ENCODE peak calls at places on chromosomes 11 and 22, in ten cellular contexts. Z is A549; I is brain microvascular endothelial cell; O is keratinocyte; N is upper lobe of right lung; B is body of pancreas; J is transverse colon; D is HCT116; U is pancreas; Q is CD4-positive, alpha-beta T cell. Y is an unnamed sample.

GRCh38 chr22:31092161-31092560 is 11.0 kb downstream of the SMTN start:
- DNase-seq in Z (no peak), I (no peak), O (no peak), N (no peak), B (no peak), J (no peak), D (no peak), U (no peak), Q (no peak), Y (no peak)

GRCh38 chr11:88068848-88069554 is 106.2 kb downstream of the RAB38 start:
- DNase-seq in Z (no peak), I (no peak), O (no peak), N (no peak), B (no peak), J (no peak), D (no peak), U (no peak), Q (no peak), Y (no peak)

GRCh38 chr11:119910056-119910455 is 181.1 kb upstream of the NECTIN1 start:
- DNase-seq in Z (no peak), I (no peak), O (no peak), N (no peak), B (no peak), J (peak), D (no peak), U (no peak), Q (no peak), Y (no peak)

GRCh38 chr22:48098243-48098935 is 1335.9 kb downstream of the TBC1D22A start:
- DNase-seq in Z (no peak), I (no peak), O (no peak), N (no peak), B (no peak), J (no peak), D (no peak), U (no peak), Q (no peak), Y (no peak)

GRCh38 chr11:34480339-34480738 is 33.3 kb downstream of the ELF5 start:
- DNase-seq in Z (no peak), I (peak), O (no peak), N (no peak), B (no peak), J (no peak), D (no peak), U (no peak), Q (no peak), Y (no peak)

GRCh38 chr11:127651888-127652221 is 651.3 kb upstream of the KIRREL3 start:
- DNase-seq in Z (no peak), I (peak), O (no peak), N (no peak), B (no peak), J (no peak), D (no peak), U (no peak), Q (no peak), Y (no peak)

GRCh38 chr22:17910561-17911311 is 113.6 kb downstream of the MICAL3 start:
- DNase-seq in Z (peak), I (peak), O (no peak), N (no peak), B (peak), J (peak), D (no peak), U (peak), Q (no peak), Y (peak)

GRCh38 chr11:64604458-64605247 is 13.6 kb downstream of the SLC22A12 start:
- DNase-seq in Z (no peak), I (no peak), O (no peak), N (no peak), B (no peak), J (no peak), D (no peak), U (no peak), Q (no peak), Y (no peak)

GRCh38 chr22:19106886-19107729 is 15.1 kb downstream of the DGCR2 start:
- DNase-seq in Z (no peak), I (no peak), O (no peak), N (peak), B (no peak), J (no peak), D (no peak), U (no peak), Q (no peak), Y (no peak)

GRCh38 chr11:5983443-5983842 is 3.3 kb downstream of the OR52L1 start:
- DNase-seq in Z (no peak), I (no peak), O (no peak), N (no peak), B (no peak), J (no peak), D (no peak), U (no peak), Q (no peak), Y (no peak)

GRCh38 chr22:24938741-24939341 is 7.7 kb downstream of the LHFPL7 start:
- DNase-seq in Z (peak), I (no peak), O (no peak), N (no peak), B (peak), J (no peak), D (no peak), U (no peak), Q (no peak), Y (peak)

GRCh38 chr11:29251738-29252137 is 765.1 kb downstream of the KCNA4 start:
- DNase-seq in Z (no peak), I (no peak), O (no peak), N (no peak), B (no peak), J (no peak), D (no peak), U (no peak), Q (no peak), Y (no peak)

GRCh38 chr22:48589901-48590300 is 1237.8 kb downstream of the BRD1 start:
- DNase-seq in Z (no peak), I (no peak), O (no peak), N (no peak), B (no peak), J (no peak), D (no peak), U (no peak), Q (no peak), Y (no peak)

GRCh38 chr11:67274768-67275605 is 8.7 kb downstream of the GRK2 start:
- DNase-seq in Z (no peak), I (no peak), O (no peak), N (peak), B (peak), J (peak), D (no peak), U (peak), Q (no peak), Y (no peak)

GRCh38 chr11:69922015-69922595 is 102.9 kb upstream of the FGF3 start:
- DNase-seq in Z (no peak), I (no peak), O (no peak), N (peak), B (no peak), J (no peak), D (no peak), U (no peak), Q (no peak), Y (no peak)

GRCh38 chr11:74543991-74544390 is 48.4 kb upstream of the POLD3 start:
- DNase-seq in Z (peak), I (no peak), O (no peak), N (peak), B (peak), J (no peak), D (no peak), U (peak), Q (no peak), Y (no peak)

GRCh38 chr11:86955111-86955673 is at the start of gene FZD4:
- DNase-seq in Z (peak), I (peak), O (no peak), N (peak), B (peak), J (peak), D (peak), U (peak), Q (peak), Y (peak)

GRCh38 chr11:67507242-67507890 is 596 bp downstream of the CDK2AP2 start:
- DNase-seq in Z (peak), I (peak), O (peak), N (no peak), B (peak), J (peak), D (peak), U (peak), Q (peak), Y (peak)

DNA sequence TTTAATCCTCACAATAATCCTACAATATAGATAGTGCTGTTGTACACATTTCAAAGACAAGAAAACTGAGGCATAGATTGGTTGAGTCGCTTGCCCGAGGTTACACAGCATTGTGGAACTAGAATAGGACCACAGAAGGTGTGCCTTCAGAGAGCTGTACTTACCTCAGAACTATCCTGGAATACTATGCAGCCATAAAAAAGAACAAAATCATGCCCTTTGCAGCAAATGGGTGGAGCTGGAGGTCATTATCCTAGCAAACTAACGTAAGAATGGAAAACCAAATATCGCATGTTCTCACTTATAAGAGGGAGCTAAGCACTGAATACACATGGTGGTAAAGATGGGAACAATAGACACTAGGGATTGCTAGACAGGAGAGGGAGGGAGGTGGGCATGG is 15.7 kb upstream of the NAV2 start:
- DNase-seq in Z (no peak), I (no peak), O (no peak), N (no peak), B (no peak), J (no peak), D (no peak), U (no peak), Q (no peak), Y (no peak)
- H3K27ac ChIP-seq in Z (no peak), I (no peak), O (no peak), N (no peak), B (no peak), J (no peak), D (no peak), U (no peak), Q (no peak), Y (no peak)

GRCh38 chr11:117663826-117664225 is 133.2 kb downstream of the DSCAML1 start:
- DNase-seq in Z (no peak), I (no peak), O (no peak), N (no peak), B (no peak), J (no peak), D (no peak), U (no peak), Q (no peak), Y (no peak)

GRCh38 chr11:117664897-117665296 is 132.1 kb downstream of the DSCAML1 start:
- DNase-seq in Z (no peak), I (no peak), O (no peak), N (no peak), B (no peak), J (peak), D (no peak), U (no peak), Q (no peak), Y (no peak)

GRCh38 chr11:117663389-117663788 is 133.6 kb downstream of the DSCAML1 start:
- DNase-seq in Z (no peak), I (no peak), O (no peak), N (no peak), B (peak), J (no peak), D (no peak), U (no peak), Q (no peak), Y (no peak)

GRCh38 chr11:117662870-117663269 is 134.1 kb downstream of the DSCAML1 start:
- DNase-seq in Z (no peak), I (no peak), O (no peak), N (no peak), B (no peak), J (no peak), D (no peak), U (no peak), Q (no peak), Y (no peak)

GRCh38 chr11:117662255-117662654 is 134.8 kb downstream of the DSCAML1 start:
- DNase-seq in Z (no peak), I (no peak), O (no peak), N (no peak), B (no peak), J (no peak), D (no peak), U (no peak), Q (no peak), Y (no peak)
- H3K27ac ChIP-seq in Z (no peak), I (no peak), O (no peak), N (no peak), B (no peak), J (no peak), D (no peak), U (no peak), Q (no peak), Y (no peak)

DNA sequence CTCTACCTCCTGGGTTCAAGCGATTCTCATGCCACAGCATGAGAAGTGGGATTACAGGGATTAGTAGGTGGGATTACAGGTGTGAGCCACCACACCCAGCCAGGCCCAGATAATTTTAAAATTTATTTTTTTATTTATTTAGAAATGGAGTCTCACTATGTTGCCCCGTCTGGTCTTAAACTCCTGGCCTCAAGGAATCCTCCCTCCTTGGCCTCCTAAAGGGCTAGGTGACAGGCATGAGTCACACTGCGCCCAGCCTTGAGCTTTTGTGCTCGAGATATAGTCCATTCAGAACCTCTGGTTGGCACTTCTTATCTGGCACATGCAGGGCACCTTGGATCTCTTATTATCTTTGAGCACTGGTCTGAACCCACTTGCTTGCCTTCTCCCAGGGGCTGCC is 1.5 kb upstream of the SLC3A2 start:
- DNase-seq in Z (no peak), I (no peak), O (no peak), N (no peak), B (no peak), J (no peak), D (no peak), U (no peak), Q (no peak), Y (no peak)
- H3K27ac ChIP-seq in Z (peak), I (peak), O (peak), N (peak), B (peak), J (peak), D (peak), U (peak), Q (no peak), Y (peak)

GRCh38 chr11:9765320-9766101 is 101.6 kb downstream of the SWAP70 start:
- DNase-seq in Z (no peak), I (peak), O (no peak), N (no peak), B (peak), J (no peak), D (no peak), U (peak), Q (no peak), Y (peak)

GRCh38 chr11:9762531-9762930 is 98.7 kb downstream of the SWAP70 start:
- DNase-seq in Z (no peak), I (no peak), O (no peak), N (no peak), B (no peak), J (no peak), D (no peak), U (no peak), Q (no peak), Y (no peak)

GRCh38 chr11:9761441-9761945 is 97.6 kb downstream of the SWAP70 start:
- DNase-seq in Z (no peak), I (no peak), O (no peak), N (no peak), B (no peak), J (no peak), D (no peak), U (no peak), Q (no peak), Y (no peak)

GRCh38 chr11:9760180-9760550 is 96.3 kb downstream of the SWAP70 start:
- DNase-seq in Z (no peak), I (peak), O (no peak), N (peak), B (peak), J (peak), D (no peak), U (peak), Q (no peak), Y (peak)

GRCh38 chr11:9763301-9763700 is 99.4 kb downstream of the SWAP70 start:
- DNase-seq in Z (no peak), I (no peak), O (no peak), N (no peak), B (no peak), J (no peak), D (no peak), U (no peak), Q (no peak), Y (no peak)
- H3K27ac ChIP-seq in Z (peak), I (no peak), O (no peak), N (no peak), B (no peak), J (no peak), D (no peak), U (no peak), Q (no peak), Y (no peak)

DNA sequence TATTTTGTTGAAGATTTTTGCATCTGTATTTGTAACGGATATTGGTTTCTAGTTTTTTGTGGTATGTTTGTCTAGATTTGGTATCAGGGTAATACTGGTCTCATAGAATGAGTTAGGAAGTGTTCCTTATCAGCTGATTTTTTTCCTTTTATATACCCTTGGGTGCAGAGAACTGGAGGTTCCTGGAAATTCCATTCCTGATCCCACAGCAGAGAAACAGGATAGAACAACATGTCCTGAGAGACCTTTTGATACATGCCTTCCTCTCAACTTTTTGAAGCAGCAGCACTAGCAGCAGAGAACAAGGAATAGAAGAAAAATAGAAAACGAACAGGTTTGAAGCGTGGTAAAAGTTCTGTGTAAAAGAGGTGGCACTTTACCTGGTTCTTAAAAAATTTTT is 36.8 kb downstream of the BIRC2 start:
- DNase-seq in Z (no peak), I (no peak), O (no peak), N (no peak), B (no peak), J (no peak), D (no peak), U (no peak), Q (no peak), Y (no peak)
- H3K27ac ChIP-seq in Z (no peak), I (no peak), O (no peak), N (no peak), B (no peak), J (no peak), D (no peak), U (no peak), Q (no peak), Y (peak)

GRCh38 chr22:38761202-38762162 is 5.7 kb upstream of the SUN2 start:
- DNase-seq in Z (no peak), I (no peak), O (no peak), N (no peak), B (no peak), J (peak), D (no peak), U (no peak), Q (no peak), Y (no peak)
- H3K27ac ChIP-seq in Z (no peak), I (no peak), O (no peak), N (no peak), B (no peak), J (no peak), D (no peak), U (no peak), Q (no peak), Y (no peak)

DNA sequence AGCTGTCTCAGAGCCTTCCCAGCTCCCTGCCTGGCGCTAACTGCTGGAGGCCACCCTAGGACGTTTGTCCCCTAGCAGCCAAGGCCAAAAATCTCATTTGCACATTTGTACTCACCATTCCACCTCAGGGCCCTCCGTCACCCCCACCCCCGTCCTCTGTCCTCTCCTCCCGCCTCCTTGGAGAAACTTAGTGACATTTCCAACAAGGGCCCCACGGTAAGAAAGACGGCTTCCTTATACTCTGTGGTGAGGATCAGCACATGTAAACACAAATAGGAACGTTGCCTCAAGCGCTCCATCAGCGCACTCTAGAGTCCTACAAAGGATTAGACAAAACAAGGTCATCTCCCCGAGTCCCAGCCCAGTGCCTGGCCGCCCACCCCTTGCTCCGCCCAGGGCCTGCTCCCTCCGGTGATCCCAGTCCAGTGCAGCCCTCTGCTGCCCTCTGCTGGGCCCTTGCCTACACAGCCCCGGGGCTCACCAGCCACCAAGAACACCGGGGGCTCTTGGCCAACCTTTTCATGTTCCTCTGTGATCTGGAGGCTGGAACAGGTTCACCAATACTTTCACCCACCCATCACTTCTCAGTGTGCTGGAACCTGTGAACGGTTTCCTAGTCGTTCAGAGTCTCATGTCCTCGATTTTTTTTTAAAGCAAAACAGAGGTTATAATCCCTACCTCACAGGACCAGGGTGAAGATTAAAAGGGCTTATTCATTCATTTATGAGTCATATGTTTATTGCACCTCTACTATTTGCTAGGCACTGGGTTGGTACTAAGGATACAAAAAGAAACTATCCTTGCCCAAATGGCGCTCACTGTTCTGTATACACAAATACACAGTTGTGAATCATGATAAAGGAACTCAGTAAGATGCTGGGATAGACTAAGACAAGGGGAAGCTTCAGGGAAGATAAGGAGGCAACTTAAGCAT is 15.2 kb upstream of the CTR9 start:
- DNase-seq in Z (peak), I (peak), O (peak), N (peak), B (peak), J (peak), D (peak), U (peak), Q (peak), Y (peak)
- H3K27ac ChIP-seq in Z (peak), I (peak), O (peak), N (peak), B (no peak), J (peak), D (peak), U (no peak), Q (no peak), Y (peak)

GRCh38 chr11:26842883-26843282 is 121.0 kb upstream of the SLC5A12 start:
- DNase-seq in Z (no peak), I (no peak), O (no peak), N (no peak), B (no peak), J (no peak), D (no peak), U (no peak), Q (no peak), Y (no peak)
- H3K27ac ChIP-seq in Z (no peak), I (no peak), O (no peak), N (no peak), B (no peak), J (peak), D (no peak), U (no peak), Q (no peak), Y (no peak)